ENCODE peak calls at places on chromosomes 16 and 17, in four cellular contexts. D is IMR-90, Z is breast epithelium, U is adrenal gland. X is an unnamed sample. For H3K36me3 and H3K9me3, the result is how much of the 10 kb centered on the place peaks cover.

GRCh38 chr17:77207689-77208216 is 67.0 kb downstream of the SEC14L1 start:
- DNase-seq in D (no peak), Z (no peak), U (no peak), X (peak)

GRCh38 chr16:77896357-77896972 is 108.1 kb downstream of the VAT1L start:
- DNase-seq in D (no peak), Z (no peak), U (no peak), X (no peak)

GRCh38 chr17:1643293-1643998 is 2.1 kb downstream of the SCARF1 start:
- DNase-seq in D (no peak), Z (peak), U (peak), X (peak)

GRCh38 chr17:45006927-45007461 is 38.9 kb upstream of the C1QL1 start:
- DNase-seq in D (no peak), Z (no peak), U (no peak), X (no peak)

GRCh38 chr17:9251273-9251672 is 230.0 kb downstream of the NTN1 start:
- DNase-seq in D (no peak), Z (no peak), U (no peak), X (no peak)

GRCh38 chr17:43634681-43635125 is 27.0 kb downstream of the MEOX1 start:
- DNase-seq in D (peak), Z (no peak), U (no peak), X (no peak)

GRCh38 chr17:1137465-1137894 is 42.3 kb downstream of the ABR start:
- DNase-seq in D (no peak), Z (no peak), U (no peak), X (no peak)

GRCh38 chr17:19302791-19303233 is 59.7 kb downstream of the B9D1 start:
- DNase-seq in D (no peak), Z (no peak), U (no peak), X (peak)

GRCh38 chr16:57481421-57481820 is 4.9 kb downstream of the DOK4 start:
- DNase-seq in D (no peak), Z (peak), U (no peak), X (no peak)

GRCh38 chr16:11685844-11686618 is 17.8 kb downstream of the SNN start:
- DNase-seq in D (peak), Z (no peak), U (peak), X (no peak)

GRCh38 chr16:72769876-72770275 is 278.1 kb downstream of the ZFHX3 start:
- DNase-seq in D (no peak), Z (no peak), U (no peak), X (no peak)

GRCh38 chr17:55265434-55266021 is 768 bp downstream of the HLF start:
- DNase-seq in D (no peak), Z (no peak), U (peak), X (no peak)

GRCh38 chr17:65472602-65473001 is 88.8 kb downstream of the AXIN2 start:
- DNase-seq in D (no peak), Z (no peak), U (no peak), X (no peak)

GRCh38 chr16:75108792-75109731 is 7.5 kb downstream of the LDHD start:
- DNase-seq in D (peak), Z (peak), U (peak), X (peak)

GRCh38 chr16:966035-966434 is 4.7 kb downstream of the LMF1 start:
- DNase-seq in D (no peak), Z (no peak), U (no peak), X (no peak)

GRCh38 chr16:55091871-55092230 is 161.2 kb downstream of the IRX5 start:
- DNase-seq in D (no peak), Z (no peak), U (no peak), X (no peak)

DNA sequence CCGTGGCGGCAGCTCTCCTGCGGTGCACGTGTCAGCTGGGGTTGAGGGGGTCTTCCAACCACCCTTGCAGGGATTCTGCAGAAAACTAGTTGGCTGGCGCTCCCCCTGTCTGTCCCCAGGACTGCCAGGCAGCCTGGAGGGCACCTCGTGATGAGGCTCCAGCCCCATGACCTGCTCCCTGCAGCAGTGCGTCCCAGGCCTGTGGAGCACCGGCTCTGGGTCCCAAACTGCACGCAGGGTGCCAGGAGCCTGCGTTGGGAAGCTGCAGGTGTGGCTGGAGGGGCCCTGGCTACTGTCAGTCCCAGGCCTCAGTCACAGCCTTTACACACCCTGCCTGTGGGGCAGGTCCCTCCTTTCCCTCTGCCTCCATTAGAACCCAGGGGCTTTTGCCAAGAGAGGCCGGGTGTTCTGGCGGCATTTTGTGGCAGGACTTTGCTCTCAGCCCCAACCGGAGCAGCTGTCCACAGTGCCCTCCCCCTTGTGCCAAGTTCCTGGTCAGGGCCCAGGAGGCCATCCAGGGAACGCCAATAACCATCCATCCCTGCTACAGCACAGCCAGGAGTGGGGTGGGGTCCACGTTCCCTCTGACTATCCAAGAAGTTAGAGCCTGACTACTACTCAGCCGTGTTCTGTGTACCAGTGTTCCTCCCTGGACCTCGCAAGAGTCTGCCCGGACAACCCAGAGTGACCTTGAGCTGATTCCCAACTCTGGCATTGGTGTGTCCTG is 9.2 kb downstream of the CHMP6 start:
- DNase-seq in D (no peak), Z (no peak), U (no peak), X (no peak)
- TF ChIP-seq POLR2A in D (no peak), Z (no peak), U (no peak), X (no peak)

GRCh38 chr16:2171601-2172178 is 16.1 kb downstream of the TRAF7 start:
- DNase-seq in D (no peak), Z (no peak), U (no peak), X (no peak)

GRCh38 chr16:2172688-2173335 is 17.2 kb downstream of the TRAF7 start:
- DNase-seq in D (no peak), Z (no peak), U (no peak), X (no peak)

GRCh38 chr16:2173366-2173765 is 17.8 kb downstream of the TRAF7 start:
- DNase-seq in D (no peak), Z (no peak), U (no peak), X (no peak)

GRCh38 chr16:2170080-2170479 is 14.5 kb downstream of the TRAF7 start:
- DNase-seq in D (no peak), Z (no peak), U (no peak), X (no peak)

GRCh38 chr16:2170587-2171435 is 15.2 kb downstream of the TRAF7 start:
- DNase-seq in D (no peak), Z (no peak), U (no peak), X (no peak)
- H3K36me3 ChIP-seq in D (half or more), Z (under half), U (under half), X (half or more)

GRCh38 chr17:22704674-22705073 is 1012.4 kb downstream of the KCNJ18 start:
- DNase-seq in D (no peak), Z (no peak), U (no peak), X (no peak)

GRCh38 chr17:22703204-22703603 is 1010.9 kb downstream of the KCNJ18 start:
- DNase-seq in D (no peak), Z (no peak), U (no peak), X (no peak)

GRCh38 chr17:22703786-22704441 is 1011.6 kb downstream of the KCNJ18 start:
- DNase-seq in D (no peak), Z (no peak), U (no peak), X (no peak)

DNA sequence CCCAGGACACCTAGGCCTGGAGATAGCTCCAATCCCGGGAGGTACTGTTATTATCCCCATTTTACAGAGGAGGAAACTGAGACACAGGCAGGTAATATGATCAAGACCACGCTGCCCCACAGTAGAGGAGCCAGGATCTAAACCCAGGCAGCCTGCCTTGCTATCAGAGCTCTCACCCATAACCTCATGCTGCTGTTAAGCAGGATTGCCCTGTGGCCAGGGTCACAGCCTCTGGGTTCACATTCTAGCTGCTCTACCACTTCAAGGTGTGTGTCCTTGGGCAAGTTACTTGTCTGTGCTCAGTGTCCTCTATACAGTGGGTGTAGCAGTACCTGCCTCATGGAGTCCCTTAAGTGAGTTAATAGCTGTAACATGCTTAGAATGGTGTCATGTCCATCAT is 1015.3 kb downstream of the KCNJ18 start:
- DNase-seq in D (no peak), Z (no peak), U (no peak), X (no peak)
- H3K9me3 ChIP-seq in D (under half), Z (under half), U (under half), X (under half)

GRCh38 chr17:82256242-82256894 is 17.1 kb downstream of the CSNK1D start:
- DNase-seq in D (no peak), Z (no peak), U (no peak), X (no peak)

GRCh38 chr17:82253179-82253544 is 20.3 kb downstream of the CSNK1D start:
- DNase-seq in D (no peak), Z (no peak), U (no peak), X (no peak)

GRCh38 chr17:82255573-82255972 is 17.9 kb downstream of the CSNK1D start:
- DNase-seq in D (no peak), Z (no peak), U (no peak), X (no peak)

GRCh38 chr17:82258555-82258954 is 14.9 kb downstream of the CSNK1D start:
- DNase-seq in D (no peak), Z (no peak), U (no peak), X (no peak)

GRCh38 chr17:82257473-82257872 is 16.0 kb downstream of the CSNK1D start:
- DNase-seq in D (no peak), Z (no peak), U (no peak), X (peak)
- TF ChIP-seq POLR2A in D (no peak), Z (no peak), U (no peak), X (no peak)

GRCh38 chr17:56850591-56850990 is 16.6 kb downstream of the DGKE start:
- DNase-seq in D (no peak), Z (no peak), U (no peak), X (no peak)
- H3K36me3 ChIP-seq in D (under half), Z (under half), U (under half), X (under half)

DNA sequence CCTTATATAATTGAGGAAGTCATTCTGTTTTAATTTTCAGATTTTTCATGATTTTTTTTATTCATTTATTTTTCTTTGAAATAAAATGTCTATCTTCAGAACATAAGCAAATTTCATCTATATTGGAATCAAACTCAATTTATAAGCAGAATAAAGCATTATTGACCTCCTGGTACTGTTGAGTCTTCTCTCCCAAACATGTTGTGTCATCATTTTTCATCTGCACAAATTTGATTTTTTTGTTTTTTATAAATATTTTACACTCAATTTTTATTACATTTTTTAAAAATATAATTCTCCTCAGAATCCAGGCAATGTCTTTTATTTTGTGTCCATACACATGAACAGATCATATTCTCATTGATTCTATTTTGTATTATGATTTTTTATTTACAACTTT is 2363.9 kb downstream of the TP53TG3F start:
- DNase-seq in D (no peak), Z (no peak), U (no peak), X (no peak)
- H3K9me3 ChIP-seq in D (under half), Z (under half), U (under half), X (under half)

DNA sequence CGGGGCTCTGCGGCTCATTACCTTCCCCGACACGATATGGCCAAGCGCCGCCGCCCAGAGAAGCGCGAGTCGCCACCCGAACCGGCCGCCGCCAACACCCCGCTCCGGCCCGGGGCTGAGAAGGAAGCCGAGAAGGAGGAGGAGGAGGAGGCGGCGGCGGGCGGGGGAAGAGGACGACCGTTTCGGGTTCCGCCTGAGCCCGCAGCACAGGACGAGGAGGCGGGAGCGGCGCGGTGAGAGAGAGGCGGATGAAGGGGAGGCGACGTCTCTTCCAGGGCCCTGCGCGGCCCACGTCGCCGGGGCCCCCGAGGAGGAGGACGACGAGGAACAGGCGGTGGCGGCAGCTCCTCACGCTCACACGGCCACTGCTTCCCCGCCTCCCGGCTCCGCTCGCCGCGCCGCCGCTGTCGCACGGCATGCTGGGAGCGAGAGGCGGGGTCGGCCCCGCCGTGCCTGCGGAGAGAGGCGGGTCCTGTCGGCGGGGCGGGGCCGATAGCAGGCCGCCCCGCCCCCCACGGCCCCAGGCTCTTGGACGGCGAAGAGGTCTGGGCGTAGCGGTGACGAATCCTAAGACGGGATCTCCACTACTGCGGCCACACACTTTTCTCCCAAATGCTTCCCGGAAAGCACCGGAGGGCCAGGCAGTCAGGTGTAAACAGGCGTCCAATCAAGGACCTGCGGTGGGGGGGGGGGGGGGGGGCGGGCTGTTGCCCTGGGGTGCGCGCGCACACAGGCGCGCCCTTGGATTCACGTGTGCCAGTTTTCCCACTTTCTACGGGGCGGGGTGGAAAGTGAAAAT is 97.3 kb upstream of the METTL9 start:
- DNase-seq in D (peak), Z (peak), U (peak), X (peak)
- TF ChIP-seq POLR2A in D (peak), Z (peak), U (peak), X (peak)

DNA sequence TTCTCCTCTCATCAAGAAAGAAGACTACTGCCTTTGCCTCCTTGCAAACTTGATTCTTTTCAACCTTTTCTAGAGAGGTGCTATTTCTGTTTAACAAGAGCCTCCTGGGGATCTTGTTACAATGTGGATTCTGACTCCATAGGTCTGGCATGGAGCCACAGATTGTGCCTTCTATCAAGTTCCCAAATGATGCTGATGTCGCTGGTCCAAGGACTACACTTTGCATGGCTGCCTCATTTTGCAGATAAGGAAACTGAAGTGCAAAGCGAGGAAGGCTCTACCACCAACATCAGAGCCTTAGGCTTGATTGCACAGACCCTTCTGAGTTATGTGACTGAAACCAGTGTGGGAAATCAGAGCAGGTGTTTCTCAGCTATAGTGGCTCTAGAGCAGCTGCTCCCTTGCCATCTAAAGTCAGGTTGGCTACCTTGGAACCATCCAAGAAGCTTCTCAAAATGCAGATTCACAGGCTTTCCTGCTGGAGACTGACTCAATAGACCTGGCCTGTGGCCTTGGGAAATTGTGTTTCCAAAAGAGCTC is 377.9 kb downstream of the SOX9 start:
- DNase-seq in D (peak), Z (no peak), U (no peak), X (no peak)
- H3K36me3 ChIP-seq in D (under half), Z (under half), U (under half), X (under half)

GRCh38 chr16:35746963-35747657 is 2287.7 kb downstream of the TP53TG3F start:
- DNase-seq in D (no peak), Z (no peak), U (no peak), X (no peak)
- H3K9me3 ChIP-seq in D (under half), Z (under half), U (under half), X (under half)

X was measured in Peyer's patch.